ENCODE peak calls at places on chromosomes 5 and 9, in seven cellular contexts. One of them, this sample, is unnamed.

GRCh38 chr9:34988218-34989055 is 1.1 kb upstream of the DNAJB5 start:
- DNase-seq in neural crest cell: no peak
- DNase-seq in HepG2: no peak
- DNase-seq in WTC11: no peak
- DNase-seq in thoracic aorta: no peak
- DNase-seq in dorsolateral prefrontal cortex: peak
- DNase-seq in endothelial cell: peak
- DNase-seq in this sample: no peak

GRCh38 chr5:93225748-93226147 is 355.3 kb downstream of the NR2F1-AS1 start:
- DNase-seq in neural crest cell: no peak
- DNase-seq in HepG2: no peak
- DNase-seq in WTC11: no peak
- DNase-seq in thoracic aorta: no peak
- DNase-seq in dorsolateral prefrontal cortex: no peak
- DNase-seq in endothelial cell: no peak
- DNase-seq in this sample: no peak

GRCh38 chr9:90420714-90421513 is 221.7 kb downstream of the DIRAS2 start:
- DNase-seq in neural crest cell: no peak
- DNase-seq in HepG2: no peak
- DNase-seq in WTC11: no peak
- DNase-seq in thoracic aorta: no peak
- DNase-seq in dorsolateral prefrontal cortex: no peak
- DNase-seq in endothelial cell: no peak
- DNase-seq in this sample: no peak

GRCh38 chr5:122354293-122354692 is 42.3 kb downstream of the SNCAIP start:
- DNase-seq in neural crest cell: no peak
- DNase-seq in HepG2: no peak
- DNase-seq in WTC11: peak
- DNase-seq in thoracic aorta: no peak
- DNase-seq in dorsolateral prefrontal cortex: no peak
- DNase-seq in endothelial cell: no peak
- DNase-seq in this sample: no peak

GRCh38 chr5:116358015-116358523 is 216.6 kb downstream of the SEMA6A start:
- DNase-seq in neural crest cell: no peak
- DNase-seq in HepG2: no peak
- DNase-seq in WTC11: no peak
- DNase-seq in thoracic aorta: no peak
- DNase-seq in dorsolateral prefrontal cortex: no peak
- DNase-seq in endothelial cell: no peak
- DNase-seq in this sample: no peak

GRCh38 chr5:14414007-14414406 is 167.6 kb upstream of the OTULINL start:
- DNase-seq in neural crest cell: no peak
- DNase-seq in HepG2: no peak
- DNase-seq in WTC11: no peak
- DNase-seq in thoracic aorta: no peak
- DNase-seq in dorsolateral prefrontal cortex: no peak
- DNase-seq in endothelial cell: no peak
- DNase-seq in this sample: no peak

GRCh38 chr5:127985811-127986325 is 97.7 kb upstream of the SLC12A2 start:
- DNase-seq in neural crest cell: no peak
- DNase-seq in HepG2: no peak
- DNase-seq in WTC11: no peak
- DNase-seq in thoracic aorta: no peak
- DNase-seq in dorsolateral prefrontal cortex: no peak
- DNase-seq in endothelial cell: no peak
- DNase-seq in this sample: no peak

GRCh38 chr5:124536333-124536732 is 210.1 kb downstream of the ZNF608 start:
- DNase-seq in neural crest cell: no peak
- DNase-seq in HepG2: peak
- DNase-seq in WTC11: no peak
- DNase-seq in thoracic aorta: no peak
- DNase-seq in dorsolateral prefrontal cortex: no peak
- DNase-seq in endothelial cell: no peak
- DNase-seq in this sample: no peak

GRCh38 chr5:128035689-128036088 is 47.9 kb upstream of the SLC12A2 start:
- DNase-seq in neural crest cell: no peak
- DNase-seq in HepG2: no peak
- DNase-seq in WTC11: no peak
- DNase-seq in thoracic aorta: no peak
- DNase-seq in dorsolateral prefrontal cortex: no peak
- DNase-seq in endothelial cell: no peak
- DNase-seq in this sample: no peak

GRCh38 chr5:62720036-62720441 is 141.4 kb downstream of the LRRC70 start:
- DNase-seq in neural crest cell: peak
- DNase-seq in HepG2: peak
- DNase-seq in WTC11: peak
- DNase-seq in thoracic aorta: no peak
- DNase-seq in dorsolateral prefrontal cortex: no peak
- DNase-seq in endothelial cell: peak
- DNase-seq in this sample: peak

GRCh38 chr5:118614701-118615475 is 373.5 kb downstream of the DTWD2 start:
- DNase-seq in neural crest cell: no peak
- DNase-seq in HepG2: no peak
- DNase-seq in WTC11: no peak
- DNase-seq in thoracic aorta: no peak
- DNase-seq in dorsolateral prefrontal cortex: no peak
- DNase-seq in endothelial cell: no peak
- DNase-seq in this sample: no peak

GRCh38 chr9:109278848-109279247 is 42.0 kb downstream of the EPB41L4B start:
- DNase-seq in neural crest cell: no peak
- DNase-seq in HepG2: no peak
- DNase-seq in WTC11: no peak
- DNase-seq in thoracic aorta: no peak
- DNase-seq in dorsolateral prefrontal cortex: no peak
- DNase-seq in endothelial cell: no peak
- DNase-seq in this sample: no peak

GRCh38 chr5:17219006-17219422 is 1.6 kb downstream of the BASP1 start:
- DNase-seq in neural crest cell: peak
- DNase-seq in HepG2: no peak
- DNase-seq in WTC11: peak
- DNase-seq in thoracic aorta: no peak
- DNase-seq in dorsolateral prefrontal cortex: no peak
- DNase-seq in endothelial cell: peak
- DNase-seq in this sample: peak

GRCh38 chr9:24090566-24090965 is 264.5 kb upstream of the ELAVL2 start:
- DNase-seq in neural crest cell: no peak
- DNase-seq in HepG2: no peak
- DNase-seq in WTC11: no peak
- DNase-seq in thoracic aorta: no peak
- DNase-seq in dorsolateral prefrontal cortex: no peak
- DNase-seq in endothelial cell: no peak
- DNase-seq in this sample: no peak

GRCh38 chr5:23001120-23001519 is 148.0 kb upstream of the CDH12 start:
- DNase-seq in neural crest cell: no peak
- DNase-seq in HepG2: no peak
- DNase-seq in WTC11: no peak
- DNase-seq in thoracic aorta: no peak
- DNase-seq in dorsolateral prefrontal cortex: no peak
- DNase-seq in endothelial cell: no peak
- DNase-seq in this sample: no peak

GRCh38 chr5:172200476-172200875 is 6.5 kb downstream of the EFCAB9 start:
- DNase-seq in neural crest cell: no peak
- DNase-seq in HepG2: no peak
- DNase-seq in WTC11: no peak
- DNase-seq in thoracic aorta: no peak
- DNase-seq in dorsolateral prefrontal cortex: no peak
- DNase-seq in endothelial cell: no peak
- DNase-seq in this sample: no peak

GRCh38 chr9:117046666-117047327 is 359.7 kb downstream of the TRIM32 start:
- DNase-seq in neural crest cell: no peak
- DNase-seq in HepG2: no peak
- DNase-seq in WTC11: no peak
- DNase-seq in thoracic aorta: no peak
- DNase-seq in dorsolateral prefrontal cortex: no peak
- DNase-seq in endothelial cell: no peak
- DNase-seq in this sample: no peak

GRCh38 chr5:109706065-109706464 is 16.3 kb downstream of the MAN2A1 start:
- DNase-seq in neural crest cell: no peak
- DNase-seq in HepG2: no peak
- DNase-seq in WTC11: no peak
- DNase-seq in thoracic aorta: no peak
- DNase-seq in dorsolateral prefrontal cortex: no peak
- DNase-seq in endothelial cell: no peak
- DNase-seq in this sample: no peak

GRCh38 chr9:127349483-127350127 is 47.4 kb upstream of the SLC2A8 start:
- DNase-seq in neural crest cell: no peak
- DNase-seq in HepG2: no peak
- DNase-seq in WTC11: no peak
- DNase-seq in thoracic aorta: no peak
- DNase-seq in dorsolateral prefrontal cortex: no peak
- DNase-seq in endothelial cell: no peak
- DNase-seq in this sample: no peak

GRCh38 chr5:123673107-123673506 is 161.1 kb downstream of the CSNK1G3 start:
- DNase-seq in neural crest cell: no peak
- DNase-seq in HepG2: peak
- DNase-seq in WTC11: no peak
- DNase-seq in thoracic aorta: no peak
- DNase-seq in dorsolateral prefrontal cortex: no peak
- DNase-seq in endothelial cell: no peak
- DNase-seq in this sample: no peak

GRCh38 chr5:167565555-167565954 is 725.9 kb upstream of the WWC1 start:
- DNase-seq in neural crest cell: no peak
- DNase-seq in HepG2: no peak
- DNase-seq in WTC11: no peak
- DNase-seq in thoracic aorta: no peak
- DNase-seq in dorsolateral prefrontal cortex: no peak
- DNase-seq in endothelial cell: no peak
- DNase-seq in this sample: no peak
- TF ChIP-seq CTCF in neural crest cell: peak
- TF ChIP-seq CTCF in HepG2: no peak
- TF ChIP-seq CTCF in WTC11: no peak
- TF ChIP-seq CTCF in thoracic aorta: no peak
- TF ChIP-seq CTCF in dorsolateral prefrontal cortex: no peak
- TF ChIP-seq CTCF in endothelial cell: no peak
- TF ChIP-seq CTCF in this sample: peak

GRCh38 chr9:15622596-15622995 is 69.8 kb downstream of the CCDC171 start:
- DNase-seq in neural crest cell: no peak
- DNase-seq in HepG2: no peak
- DNase-seq in WTC11: no peak
- DNase-seq in thoracic aorta: no peak
- DNase-seq in dorsolateral prefrontal cortex: no peak
- DNase-seq in endothelial cell: no peak
- DNase-seq in this sample: no peak
- TF ChIP-seq CTCF in neural crest cell: peak
- TF ChIP-seq CTCF in HepG2: peak
- TF ChIP-seq CTCF in WTC11: no peak
- TF ChIP-seq CTCF in thoracic aorta: no peak
- TF ChIP-seq CTCF in dorsolateral prefrontal cortex: peak
- TF ChIP-seq CTCF in endothelial cell: peak
- TF ChIP-seq CTCF in this sample: peak

DNA sequence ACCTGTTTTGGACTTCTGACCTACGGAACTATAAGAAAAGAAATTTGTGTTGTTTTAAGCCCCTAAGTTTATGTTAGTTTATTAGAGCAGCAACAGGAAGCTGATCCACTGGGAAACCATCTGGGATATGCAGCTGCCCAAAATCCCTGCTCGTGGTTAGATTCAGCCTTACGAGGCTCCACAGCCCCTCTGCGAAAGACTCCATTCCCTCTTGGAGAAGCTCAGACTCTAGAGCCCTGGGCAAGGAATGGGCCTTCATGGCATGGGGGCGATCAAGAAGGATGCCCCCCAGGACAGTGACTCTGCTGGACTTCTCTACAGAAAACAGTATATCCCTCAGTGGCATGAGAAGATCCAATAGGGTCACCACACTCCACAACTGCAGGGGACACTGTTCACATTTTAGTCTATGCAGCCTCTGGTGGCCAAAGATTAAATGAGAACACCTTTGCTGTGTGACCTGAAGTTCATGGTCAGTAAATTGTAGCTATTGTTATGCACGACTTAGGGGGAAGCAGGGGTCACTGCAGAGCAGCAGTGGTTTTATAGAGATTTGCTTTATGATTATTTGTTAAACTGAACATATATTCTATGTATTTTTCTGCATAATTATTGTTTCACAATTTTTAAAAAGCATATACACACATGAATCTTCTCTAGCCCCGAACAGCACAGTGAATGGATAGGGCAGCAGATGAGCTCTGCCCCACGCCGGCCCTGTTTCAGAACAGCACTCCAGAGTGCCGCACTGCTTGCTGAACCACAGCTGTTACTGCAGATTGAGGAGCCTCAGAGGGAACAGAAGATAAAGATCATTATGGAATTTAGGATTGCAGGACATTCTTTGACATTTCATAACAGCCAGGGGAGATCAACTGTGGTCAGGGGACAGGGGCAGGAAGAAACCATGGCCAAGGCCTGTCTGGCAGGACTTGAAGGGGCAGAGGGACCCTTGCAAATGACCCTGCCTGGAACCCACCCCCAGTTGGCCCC is 20.9 kb downstream of the IRF1 start:
- DNase-seq in neural crest cell: no peak
- DNase-seq in HepG2: peak
- DNase-seq in WTC11: no peak
- DNase-seq in thoracic aorta: no peak
- DNase-seq in dorsolateral prefrontal cortex: no peak
- DNase-seq in endothelial cell: no peak
- DNase-seq in this sample: no peak
- TF ChIP-seq CTCF in neural crest cell: no peak
- TF ChIP-seq CTCF in HepG2: peak
- TF ChIP-seq CTCF in WTC11: no peak
- TF ChIP-seq CTCF in thoracic aorta: no peak
- TF ChIP-seq CTCF in dorsolateral prefrontal cortex: no peak
- TF ChIP-seq CTCF in endothelial cell: no peak
- TF ChIP-seq CTCF in this sample: no peak

DNA sequence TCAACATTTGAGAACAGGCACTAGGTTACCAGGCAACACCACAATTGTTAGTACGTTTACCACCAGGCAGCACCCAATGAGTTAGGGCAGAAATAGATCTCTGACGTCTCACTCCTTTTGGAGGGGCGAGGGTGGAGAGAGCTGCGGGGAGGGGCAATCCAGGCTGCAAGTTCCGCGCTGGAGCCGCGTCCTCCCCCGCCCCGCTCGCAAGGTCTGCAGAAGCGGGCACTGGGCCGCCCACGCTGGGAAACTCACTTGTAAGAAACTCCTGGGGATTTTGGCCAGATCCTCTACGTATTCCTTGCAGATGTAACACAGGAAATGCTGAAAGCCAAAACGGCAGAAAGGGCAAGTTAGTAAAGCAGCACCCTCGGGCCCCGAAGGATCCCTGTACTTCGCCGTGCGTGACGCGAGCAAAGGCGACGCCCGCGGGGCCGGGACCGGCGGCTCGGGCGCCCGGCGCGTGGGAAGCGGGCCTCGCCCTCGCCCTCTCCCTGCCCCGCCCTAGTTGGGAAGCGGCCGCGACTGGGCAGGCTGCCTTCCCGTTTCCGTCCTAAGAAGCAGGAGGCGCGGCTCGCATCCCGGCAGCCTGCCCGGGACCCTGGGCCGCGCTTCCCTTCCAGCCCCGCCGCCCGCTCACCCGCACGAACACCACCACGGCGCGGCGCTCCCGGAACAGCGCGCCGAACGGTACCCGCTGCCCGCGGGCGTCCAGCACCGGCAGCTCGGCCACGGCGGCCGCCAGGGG is 493 bp downstream of the PRXL2C start:
- DNase-seq in neural crest cell: peak
- DNase-seq in HepG2: peak
- DNase-seq in WTC11: peak
- DNase-seq in thoracic aorta: peak
- DNase-seq in dorsolateral prefrontal cortex: peak
- DNase-seq in endothelial cell: peak
- DNase-seq in this sample: peak
- TF ChIP-seq CTCF in neural crest cell: peak
- TF ChIP-seq CTCF in HepG2: peak
- TF ChIP-seq CTCF in WTC11: no peak
- TF ChIP-seq CTCF in thoracic aorta: no peak
- TF ChIP-seq CTCF in dorsolateral prefrontal cortex: peak
- TF ChIP-seq CTCF in endothelial cell: no peak
- TF ChIP-seq CTCF in this sample: peak

GRCh38 chr9:114505187-114506081 is at the start of gene WHRN:
- DNase-seq in neural crest cell: peak
- DNase-seq in HepG2: peak
- DNase-seq in WTC11: peak
- DNase-seq in thoracic aorta: peak
- DNase-seq in dorsolateral prefrontal cortex: peak
- DNase-seq in endothelial cell: peak
- DNase-seq in this sample: peak
- TF ChIP-seq CTCF in neural crest cell: no peak
- TF ChIP-seq CTCF in HepG2: peak
- TF ChIP-seq CTCF in WTC11: no peak
- TF ChIP-seq CTCF in thoracic aorta: no peak
- TF ChIP-seq CTCF in dorsolateral prefrontal cortex: no peak
- TF ChIP-seq CTCF in endothelial cell: no peak
- TF ChIP-seq CTCF in this sample: no peak

This sample was measured in progenitor cell of endocrine pancreas.